ENCODE peak calls at places on chromosome 14, in eight cellular contexts. A is NCI-H146; F is GM23338; B is GM12892; M is midbrain; N is GM19239; H is stimulated activated CD4-positive, alpha-beta T cell treated with anti-CD3 and anti-CD28 coated beads, Interleukin-1b, Interleukin-23, amount 100 ng/mL, for 1 hour; O is germinal center. Z is an unnamed sample.

GRCh38 chr14:21704340-21704737 is 30.7 kb upstream of the OR4E1 start:
- DNase-seq in O (peak), A (no peak), F (no peak), N (no peak), M (no peak), H (no peak), B (no peak), Z (no peak)

GRCh38 chr14:90518941-90519256 is 122.1 kb downstream of the CALM1 start:
- DNase-seq in H (peak), B (peak), M (no peak), N (peak), A (peak), O (peak), F (peak), Z (no peak)

GRCh38 chr14:22472935-22473854 is 115.8 kb downstream of the DAD1 start:
- DNase-seq in M (peak), A (no peak), H (no peak), F (peak), O (peak), B (peak), N (no peak), Z (peak)

GRCh38 chr14:53532871-53533270 is 379.7 kb upstream of the DDHD1 start:
- DNase-seq in N (no peak), F (no peak), H (no peak), M (no peak), A (no peak), B (no peak), O (no peak), Z (no peak)

GRCh38 chr14:31489680-31490079 is 1.8 kb upstream of the GPR33 start:
- DNase-seq in N (no peak), M (no peak), B (no peak), F (no peak), H (no peak), O (peak), A (no peak), Z (no peak)

GRCh38 chr14:101174980-101175606 is 271.6 kb upstream of the RTL1 start:
- DNase-seq in B (no peak), O (no peak), H (no peak), F (no peak), A (peak), N (no peak), M (no peak), Z (no peak)

GRCh38 chr14:60656755-60657608 is 7.7 kb upstream of the SIX1 start:
- DNase-seq in A (peak), F (peak), H (no peak), M (no peak), B (peak), O (peak), N (peak), Z (peak)

GRCh38 chr14:100100032-100100405 is 34.8 kb downstream of the EVL start:
- DNase-seq in B (no peak), A (no peak), F (no peak), N (no peak), H (no peak), O (no peak), M (no peak), Z (no peak)

GRCh38 chr14:83842536-83842935 is 1687.4 kb upstream of the FLRT2 start:
- DNase-seq in M (no peak), O (no peak), H (no peak), F (no peak), N (no peak), B (no peak), A (peak), Z (no peak)

GRCh38 chr14:76089151-76089550 is 62.6 kb upstream of the GPATCH2L start:
- DNase-seq in M (no peak), F (no peak), N (no peak), H (no peak), A (no peak), B (no peak), O (no peak), Z (no peak)

GRCh38 chr14:31070431-31070830 is 44.3 kb upstream of the STRN3 start:
- DNase-seq in F (no peak), N (no peak), H (no peak), M (no peak), A (no peak), O (no peak), B (no peak), Z (peak)

GRCh38 chr14:50045837-50046236 is 70.5 kb downstream of the VCPKMT start:
- DNase-seq in M (no peak), H (no peak), F (no peak), N (no peak), A (no peak), B (no peak), O (no peak), Z (no peak)

GRCh38 chr14:75427482-75428229 is at the start of gene JDP2:
- DNase-seq in M (peak), O (peak), A (peak), N (peak), B (peak), F (peak), H (peak), Z (peak)

GRCh38 chr14:49622022-49622607 is 1.5 kb downstream of the MGAT2 start:
- DNase-seq in N (no peak), A (no peak), M (no peak), H (no peak), B (no peak), F (no peak), O (no peak), Z (no peak)

GRCh38 chr14:78997811-78998210 is 827.6 kb downstream of the NRXN3 start:
- DNase-seq in A (no peak), B (no peak), N (no peak), O (no peak), F (no peak), H (no peak), M (no peak), Z (no peak)

GRCh38 chr14:86462193-86462592 is 932.2 kb downstream of the FLRT2 start:
- DNase-seq in N (no peak), M (no peak), H (no peak), O (no peak), B (no peak), F (peak), A (no peak), Z (peak)

GRCh38 chr14:20343855-20344205 is 395 bp downstream of the PARP2 start:
- DNase-seq in A (peak), N (no peak), H (no peak), M (no peak), O (no peak), B (no peak), F (no peak), Z (no peak)

GRCh38 chr14:101352567-101352966 is 208.7 kb upstream of the DIO3 start:
- DNase-seq in B (no peak), H (no peak), N (no peak), A (no peak), F (no peak), M (no peak), O (no peak), Z (no peak)

GRCh38 chr14:104139460-104140212 is 1.2 kb downstream of the KIF26A start:
- DNase-seq in N (no peak), A (no peak), F (no peak), O (no peak), B (no peak), M (no peak), H (no peak), Z (no peak)

GRCh38 chr14:55951366-55952206 is 166.6 kb upstream of the PELI2 start:
- DNase-seq in B (no peak), H (no peak), O (no peak), M (no peak), N (no peak), F (no peak), A (no peak), Z (no peak)

GRCh38 chr14:90781344-90781761 is 34.9 kb downstream of the TTC7B start:
- DNase-seq in F (no peak), M (no peak), A (no peak), O (no peak), N (no peak), B (no peak), H (no peak), Z (peak)

GRCh38 chr14:104641753-104642539 is 37.4 kb upstream of the TMEM179 start:
- DNase-seq in O (no peak), M (no peak), N (no peak), H (no peak), A (no peak), B (no peak), F (no peak), Z (no peak)

GRCh38 chr14:65239143-65239672 is 136.9 kb upstream of the MAX start:
- DNase-seq in O (no peak), M (peak), B (no peak), N (no peak), A (no peak), H (no peak), F (no peak), Z (no peak)

GRCh38 chr14:20422886-20423285 is 9.6 kb upstream of the TEP1 start:
- DNase-seq in O (no peak), H (no peak), A (no peak), F (no peak), N (no peak), B (no peak), M (no peak), Z (no peak)

Z was measured in mammary epithelial cell.